ENCODE peak calls at places on chromosomes 5 and 9, in five cellular contexts. One of them, this sample, is unnamed.

GRCh38 chr5:10559883-10560282 is 4.0 kb upstream of the ANKRD33B start:
- DNase-seq in WERI-Rb-1: no peak
- DNase-seq in HCT116: no peak
- DNase-seq in bronchial epithelial cell: no peak
- DNase-seq in mesenchymal stem cell: no peak
- DNase-seq in this sample: no peak

GRCh38 chr5:122163151-122164069 is 34.1 kb downstream of the ZNF474 start:
- DNase-seq in WERI-Rb-1: no peak
- DNase-seq in HCT116: no peak
- DNase-seq in bronchial epithelial cell: peak; percentile 93
- DNase-seq in mesenchymal stem cell: peak; percentile 91
- DNase-seq in this sample: peak; percentile 90

GRCh38 chr9:135014341-135015010 is 73.0 kb upstream of the OLFM1 start:
- DNase-seq in WERI-Rb-1: peak; percentile 89
- DNase-seq in HCT116: no peak
- DNase-seq in bronchial epithelial cell: no peak
- DNase-seq in mesenchymal stem cell: no peak
- DNase-seq in this sample: no peak

GRCh38 chr5:56422060-56422762 is 189.1 kb upstream of the ANKRD55 start:
- DNase-seq in WERI-Rb-1: no peak
- DNase-seq in HCT116: peak; percentile 6
- DNase-seq in bronchial epithelial cell: peak; percentile 72
- DNase-seq in mesenchymal stem cell: no peak
- DNase-seq in this sample: no peak

GRCh38 chr9:72871685-72872084 is 81.2 kb downstream of the ALDH1A1 start:
- DNase-seq in WERI-Rb-1: no peak
- DNase-seq in HCT116: peak; percentile 26
- DNase-seq in bronchial epithelial cell: peak; percentile 22
- DNase-seq in mesenchymal stem cell: peak; percentile 18
- DNase-seq in this sample: no peak

GRCh38 chr9:111967621-111968020 is 71.0 kb downstream of the UGCG start:
- DNase-seq in WERI-Rb-1: no peak
- DNase-seq in HCT116: no peak
- DNase-seq in bronchial epithelial cell: no peak
- DNase-seq in mesenchymal stem cell: no peak
- DNase-seq in this sample: no peak

GRCh38 chr5:78008356-78008967 is 232.3 kb upstream of the TBCA start:
- DNase-seq in WERI-Rb-1: peak; percentile 40
- DNase-seq in HCT116: peak; percentile 21
- DNase-seq in bronchial epithelial cell: peak; percentile 42
- DNase-seq in mesenchymal stem cell: peak; percentile 60
- DNase-seq in this sample: peak; percentile 32

GRCh38 chr9:34254141-34254913 is 74.7 kb downstream of the KIF24 start:
- DNase-seq in WERI-Rb-1: no peak
- DNase-seq in HCT116: peak; percentile 28
- DNase-seq in bronchial epithelial cell: peak; percentile 97
- DNase-seq in mesenchymal stem cell: peak; percentile 61
- DNase-seq in this sample: peak; percentile 75

GRCh38 chr9:114346146-114346545 is 16.5 kb downstream of the ORM2 start:
- DNase-seq in WERI-Rb-1: no peak
- DNase-seq in HCT116: no peak
- DNase-seq in bronchial epithelial cell: no peak
- DNase-seq in mesenchymal stem cell: no peak
- DNase-seq in this sample: no peak
- H3K36me3 ChIP-seq in WERI-Rb-1: peaks cover 99% of the 10 kb centered on the region
- H3K36me3 ChIP-seq in HCT116: no peaks in the 10 kb centered on the region
- H3K36me3 ChIP-seq in bronchial epithelial cell: peaks cover 5% of the 10 kb centered on the region
- H3K36me3 ChIP-seq in mesenchymal stem cell: peaks cover 71% of the 10 kb centered on the region
- H3K36me3 ChIP-seq in this sample: peaks cover 29% of the 10 kb centered on the region

DNA sequence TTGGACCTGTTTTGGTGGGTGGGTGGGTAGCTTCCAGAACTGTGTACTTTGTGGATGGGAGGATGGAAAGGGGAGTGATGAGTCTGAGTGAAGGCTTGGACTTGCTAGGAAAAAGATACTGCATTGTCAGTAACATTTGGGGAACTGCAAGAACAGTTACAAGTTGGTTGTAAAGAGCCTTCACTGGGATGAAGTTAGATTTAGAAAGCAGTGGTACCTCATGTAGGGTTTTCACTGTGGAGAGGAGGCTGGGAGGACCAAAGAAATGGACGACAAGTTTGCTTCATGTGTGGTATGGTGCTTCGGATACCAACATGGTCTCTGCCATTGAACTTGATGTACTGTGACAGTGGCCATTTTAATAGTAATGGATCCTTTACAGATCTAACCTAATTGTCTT is 50.3 kb downstream of the RAD23B start:
- DNase-seq in WERI-Rb-1: no peak
- DNase-seq in HCT116: no peak
- DNase-seq in bronchial epithelial cell: no peak
- DNase-seq in mesenchymal stem cell: no peak
- DNase-seq in this sample: no peak
- H3K36me3 ChIP-seq in WERI-Rb-1: peaks cover 70% of the 10 kb centered on the region
- H3K36me3 ChIP-seq in HCT116: peaks cover 90% of the 10 kb centered on the region
- H3K36me3 ChIP-seq in bronchial epithelial cell: peaks cover 8% of the 10 kb centered on the region
- H3K36me3 ChIP-seq in mesenchymal stem cell: peaks cover 40% of the 10 kb centered on the region
- H3K36me3 ChIP-seq in this sample: peaks cover 22% of the 10 kb centered on the region

DNA sequence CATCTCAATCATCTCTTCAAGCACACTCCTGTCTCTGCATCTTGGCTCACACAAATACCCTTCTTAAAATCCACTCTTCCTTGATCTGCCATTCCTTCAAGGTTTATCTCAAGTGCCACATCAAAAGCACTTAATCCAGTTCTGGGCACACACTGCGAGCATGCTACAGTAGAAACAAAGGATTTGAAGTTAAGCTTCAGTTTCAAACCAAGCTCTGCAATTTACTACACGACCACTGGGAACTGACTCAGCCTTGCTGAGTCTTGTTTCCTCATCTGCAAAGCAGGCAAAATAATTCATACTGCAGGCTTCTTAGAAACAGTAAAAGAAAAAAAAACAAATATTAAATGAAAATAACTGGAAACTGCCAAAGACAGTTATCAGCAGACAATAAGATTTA is 50.5 kb upstream of the CTNNAL1 start:
- DNase-seq in WERI-Rb-1: peak; percentile 51
- DNase-seq in HCT116: peak; percentile 8
- DNase-seq in bronchial epithelial cell: peak; percentile 28
- DNase-seq in mesenchymal stem cell: no peak
- DNase-seq in this sample: peak; percentile 22
- H3K36me3 ChIP-seq in WERI-Rb-1: peaks cover 79% of the 10 kb centered on the region
- H3K36me3 ChIP-seq in HCT116: peaks cover 18% of the 10 kb centered on the region
- H3K36me3 ChIP-seq in bronchial epithelial cell: peaks cover 2% of the 10 kb centered on the region
- H3K36me3 ChIP-seq in mesenchymal stem cell: peaks cover 15% of the 10 kb centered on the region
- H3K36me3 ChIP-seq in this sample: peaks cover 5% of the 10 kb centered on the region

GRCh38 chr9:37433754-37434435 is 11.4 kb downstream of the GRHPR start:
- DNase-seq in WERI-Rb-1: no peak
- DNase-seq in HCT116: no peak
- DNase-seq in bronchial epithelial cell: no peak
- DNase-seq in mesenchymal stem cell: no peak
- DNase-seq in this sample: peak; percentile 28
- H3K36me3 ChIP-seq in WERI-Rb-1: peaks cover 84% of the 10 kb centered on the region
- H3K36me3 ChIP-seq in HCT116: peaks cover 68% of the 10 kb centered on the region
- H3K36me3 ChIP-seq in bronchial epithelial cell: peaks cover 20% of the 10 kb centered on the region
- H3K36me3 ChIP-seq in mesenchymal stem cell: peaks cover 79% of the 10 kb centered on the region
- H3K36me3 ChIP-seq in this sample: peaks cover 31% of the 10 kb centered on the region